ENCODE peak calls at places on chromosomes 4 and X, in ten cellular contexts. X is tibial nerve, A is neural progenitor cell, S is HepG2, U is tibial artery, P is HCT116, H is sigmoid colon, Y is IMR-90, N is left lung, R is breast epithelium. W is an unnamed sample.

GRCh38 chrX:68997911-68998310 is 167.3 kb downstream of the PJA1 start:
- DNase-seq in N (no peak), U (peak; percentile 75), X (peak; percentile 22), R (no peak), Y (peak; percentile 83), H (peak; percentile 86), S (no peak), A (no peak), P (no peak), W (no peak)

GRCh38 chr4:93092765-93093164 is 735.8 kb upstream of the ATOH1 start:
- DNase-seq in S (no peak), Y (no peak), U (no peak), A (no peak), P (no peak), X (no peak), N (no peak), H (no peak), R (no peak), W (no peak)

GRCh38 chrX:39063037-39063436 is 261.8 kb downstream of the MID1IP1 start:
- DNase-seq in A (no peak), Y (no peak), X (peak; percentile 12), P (no peak), U (no peak), N (no peak), S (no peak), H (no peak), R (no peak), W (no peak)

GRCh38 chrX:4710618-4711433 is 997.4 kb upstream of the PRKX start:
- DNase-seq in A (peak; percentile 28), R (no peak), U (no peak), H (no peak), X (no peak), P (no peak), S (peak; percentile 23), N (no peak), Y (no peak), W (no peak)

GRCh38 chr4:109798866-109799265 is 2.9 kb downstream of the CFI start:
- DNase-seq in S (no peak), Y (no peak), R (no peak), P (no peak), H (no peak), X (no peak), N (no peak), U (no peak), A (no peak), W (no peak)

GRCh38 chr4:13498464-13498863 is 14.3 kb upstream of the RAB28 start:
- DNase-seq in X (no peak), R (no peak), A (no peak), Y (no peak), S (no peak), N (no peak), U (no peak), P (no peak), H (no peak), W (no peak)

GRCh38 chrX:41823402-41823801 is 99.4 kb downstream of the GPR82 start:
- DNase-seq in N (no peak), A (no peak), R (no peak), H (no peak), U (no peak), X (no peak), S (peak; percentile 84), P (no peak), Y (no peak), W (no peak)

GRCh38 chrX:38287669-38288068 is 39.6 kb downstream of the RPGR start:
- DNase-seq in R (no peak), N (no peak), P (no peak), Y (no peak), H (no peak), U (no peak), S (no peak), A (no peak), X (no peak), W (no peak)

GRCh38 chr4:52103314-52103713 is 52.2 kb downstream of the SPATA18 start:
- DNase-seq in Y (no peak), H (no peak), S (no peak), R (no peak), U (no peak), A (peak; percentile 65), X (no peak), P (no peak), N (no peak), W (no peak)

GRCh38 chr4:148444296-148445070 is 2.3 kb upstream of the NR3C2 start:
- DNase-seq in H (peak; percentile 71), N (peak; percentile 82), S (no peak), U (peak; percentile 68), A (peak; percentile 70), Y (no peak), R (no peak), P (no peak), X (no peak), W (peak; percentile 45)

GRCh38 chr4:76200771-76201224 is 12.8 kb downstream of the SCARB2 start:
- DNase-seq in X (no peak), A (no peak), S (peak; percentile 77), P (no peak), H (no peak), U (no peak), R (no peak), N (no peak), Y (no peak), W (no peak)

GRCh38 chrX:120741452-120741851 is 111.6 kb upstream of the C1GALT1C1 start:
- DNase-seq in X (no peak), Y (no peak), S (no peak), N (no peak), R (no peak), A (no peak), H (no peak), U (no peak), P (no peak), W (no peak)

GRCh38 chr4:44632089-44632488 is 19.3 kb downstream of the YIPF7 start:
- DNase-seq in A (no peak), P (no peak), H (no peak), S (no peak), Y (no peak), N (no peak), R (no peak), U (no peak), X (no peak), W (no peak)

GRCh38 chrX:136183917-136184316 is 36.6 kb downstream of the FHL1 start:
- DNase-seq in X (no peak), Y (no peak), P (no peak), N (no peak), S (no peak), A (no peak), U (no peak), H (no peak), R (no peak), W (no peak)

GRCh38 chr4:146900295-146900694 is 45.4 kb downstream of the TTC29 start:
- DNase-seq in Y (no peak), A (no peak), R (no peak), X (no peak), P (no peak), N (no peak), S (no peak), U (no peak), H (no peak), W (no peak)

GRCh38 chrX:56788717-56789122 is 59.7 kb downstream of the NBDY start:
- DNase-seq in H (peak; percentile 71), N (no peak), A (no peak), P (no peak), S (peak; percentile 18), U (no peak), Y (peak; percentile 47), R (no peak), X (peak; percentile 40), W (no peak)

GRCh38 chrX:49053223-49054072 is 5.4 kb upstream of the CCDC120 start:
- DNase-seq in Y (peak; percentile 43), U (no peak), H (peak; percentile 79), X (no peak), A (peak; percentile 92), S (peak; percentile 45), R (no peak), P (no peak), N (peak; percentile 85), W (peak; percentile 27)

GRCh38 chr4:153215976-153216375 is 11.7 kb downstream of the TRIM2 start:
- DNase-seq in N (no peak), H (no peak), X (no peak), R (no peak), P (no peak), U (no peak), S (no peak), Y (no peak), A (no peak), W (no peak)

GRCh38 chr4:31458813-31459212 is 738.6 kb downstream of the PCDH7 start:
- DNase-seq in N (no peak), P (no peak), H (no peak), Y (no peak), X (no peak), S (no peak), R (no peak), A (no peak), U (no peak), W (no peak)

GRCh38 chr4:113293673-113294072 is 244.2 kb downstream of the ANK2 start:
- DNase-seq in N (no peak), Y (no peak), P (no peak), A (peak; percentile 25), X (no peak), U (no peak), R (no peak), H (no peak), S (no peak), W (no peak)

GRCh38 chr4:74873545-74874295 is 59.2 kb upstream of the PARM1 start:
- DNase-seq in S (no peak), R (no peak), X (no peak), U (no peak), N (no peak), P (no peak), Y (no peak), H (no peak), A (peak; percentile 13), W (no peak)

GRCh38 chr4:151420408-151420807 is 11.4 kb downstream of the FHIP1A start:
- DNase-seq in S (no peak), X (no peak), U (no peak), R (no peak), N (no peak), P (no peak), Y (no peak), H (no peak), A (no peak), W (no peak)
- H3K9me3 ChIP-seq in S (no peaks in the 10 kb centered on the region), X (no peaks in the 10 kb centered on the region), U (no peaks in the 10 kb centered on the region), R (no peaks in the 10 kb centered on the region), N (no peaks in the 10 kb centered on the region), P (no peaks in the 10 kb centered on the region), Y (no peaks in the 10 kb centered on the region), H (no peaks in the 10 kb centered on the region), A (no peaks in the 10 kb centered on the region), W (no peaks in the 10 kb centered on the region)

GRCh38 chr4:121784401-121784800 is 16.7 kb upstream of the EXOSC9 start:
- DNase-seq in U (no peak), X (no peak), Y (no peak), P (no peak), A (no peak), R (no peak), S (no peak), N (no peak), H (no peak), W (no peak)
- H3K9me3 ChIP-seq in U (no peaks in the 10 kb centered on the region), X (no peaks in the 10 kb centered on the region), Y (peaks cover 3% of the 10 kb centered on the region), P (no peaks in the 10 kb centered on the region), A (no peaks in the 10 kb centered on the region), R (no peaks in the 10 kb centered on the region), S (no peaks in the 10 kb centered on the region), N (no peaks in the 10 kb centered on the region), H (no peaks in the 10 kb centered on the region), W (no peaks in the 10 kb centered on the region)

GRCh38 chr4:135598151-135598550 is 1396.6 kb upstream of the PABPC4L start:
- DNase-seq in N (no peak), A (no peak), X (no peak), P (no peak), S (no peak), R (no peak), H (no peak), U (no peak), Y (no peak), W (no peak)
- H3K9me3 ChIP-seq in N (no peaks in the 10 kb centered on the region), A (peaks cover 9% of the 10 kb centered on the region), X (no peaks in the 10 kb centered on the region), P (no peaks in the 10 kb centered on the region), S (no peaks in the 10 kb centered on the region), R (no peaks in the 10 kb centered on the region), H (no peaks in the 10 kb centered on the region), U (no peaks in the 10 kb centered on the region), Y (peaks cover 8% of the 10 kb centered on the region), W (no peaks in the 10 kb centered on the region)

GRCh38 chr4:123327346-123327745 is 69.2 kb upstream of the SPRY1 start:
- DNase-seq in P (no peak), S (no peak), R (no peak), A (peak; percentile 7), H (no peak), N (no peak), Y (no peak), U (no peak), X (no peak), W (no peak)
- H3K9me3 ChIP-seq in P (no peaks in the 10 kb centered on the region), S (no peaks in the 10 kb centered on the region), R (peaks cover 10% of the 10 kb centered on the region), A (no peaks in the 10 kb centered on the region), H (no peaks in the 10 kb centered on the region), N (peaks cover 3% of the 10 kb centered on the region), Y (peaks cover 4% of the 10 kb centered on the region), U (peaks cover 2% of the 10 kb centered on the region), X (no peaks in the 10 kb centered on the region), W (peaks cover 1% of the 10 kb centered on the region)